ENCODE peak calls at places on chromosomes 7 and 10, in seven cellular contexts. G, P, I, A, X, Q and E are unnamed samples.

GRCh38 chr7:9083837-9084236 is 650.4 kb downstream of the NXPH1 start:
- DNase-seq in X (no peak), Q (no peak), G (no peak), A (no peak), I (no peak), P (no peak), E (no peak)

GRCh38 chr7:134997214-134997885 is 11.0 kb downstream of the AGBL3 start:
- DNase-seq in A (no peak), G (no peak), P (no peak), Q (no peak), I (no peak), X (no peak), E (no peak)

GRCh38 chr7:44224216-44224950 is 23.6 kb downstream of the YKT6 start:
- DNase-seq in I (no peak), A (no peak), X (peak; percentile 6), G (no peak), P (no peak), Q (no peak), E (no peak)

GRCh38 chr10:78972160-78972946 is 96.4 kb upstream of the ZMIZ1 start:
- DNase-seq in Q (no peak), G (peak; percentile 16), I (peak; percentile 73), X (peak; percentile 83), A (no peak), P (peak; percentile 83), E (no peak)

GRCh38 chr10:80535671-80536360 is 1.9 kb upstream of the SH2D4B start:
- DNase-seq in Q (peak; percentile 55), G (no peak), I (peak; percentile 75), A (peak; percentile 40), P (peak; percentile 44), X (peak; percentile 82), E (peak; percentile 49)

GRCh38 chr7:4882742-4883351 is 669 bp downstream of the RADIL start:
- DNase-seq in X (no peak), Q (no peak), G (no peak), I (no peak), P (no peak), A (no peak), E (no peak)

GRCh38 chr10:44314802-44315460 is 70.0 kb downstream of the CXCL12 start:
- DNase-seq in P (no peak), A (no peak), G (no peak), Q (no peak), I (no peak), X (no peak), E (no peak)

GRCh38 chr10:133419211-133419950 is 5.0 kb downstream of the SPRN start:
- DNase-seq in Q (no peak), I (no peak), X (peak; percentile 11), P (no peak), A (no peak), G (no peak), E (no peak)

GRCh38 chr10:59748834-59749233 is 4.4 kb downstream of the MRLN start:
- DNase-seq in A (no peak), G (no peak), X (no peak), Q (no peak), P (no peak), I (no peak), E (no peak)

GRCh38 chr7:99624487-99624886 is 7.7 kb downstream of the ZSCAN25 start:
- DNase-seq in Q (peak; percentile 48), X (no peak), P (no peak), I (no peak), G (no peak), A (no peak), E (no peak)

GRCh38 chr10:86661161-86662025 is 6.9 kb upstream of the LDB3 start:
- DNase-seq in I (no peak), X (peak; percentile 82), G (no peak), Q (no peak), A (no peak), P (peak; percentile 44), E (peak; percentile 12)

GRCh38 chr10:27744478-27745379 is 890 bp downstream of the MKX start:
- DNase-seq in Q (no peak), X (no peak), A (no peak), I (no peak), P (no peak), G (no peak), E (peak; percentile 64)

GRCh38 chr7:90931996-90932912 is 332.0 kb upstream of the FZD1 start:
- DNase-seq in P (peak; percentile 21), G (no peak), Q (no peak), I (no peak), A (no peak), X (no peak), E (no peak)

GRCh38 chr10:97399843-97400545 is 1.1 kb downstream of the RRP12 start:
- DNase-seq in G (peak; percentile 53), X (no peak), A (no peak), I (peak; percentile 89), P (peak; percentile 73), Q (no peak), E (no peak)

GRCh38 chr7:72540106-72540611 is 128.0 kb upstream of the CALN1 start:
- DNase-seq in I (no peak), P (no peak), X (no peak), A (no peak), Q (no peak), G (no peak), E (no peak)

GRCh38 chr7:102404005-102404861 is 8.1 kb downstream of the PRKRIP1 start:
- DNase-seq in P (peak; percentile 63), A (no peak), G (no peak), X (no peak), I (peak; percentile 87), Q (no peak), E (no peak)

GRCh38 chr10:118790058-118790457 is 35.3 kb upstream of the CACUL1 start:
- DNase-seq in A (no peak), X (no peak), P (no peak), I (no peak), G (no peak), Q (no peak), E (no peak)

GRCh38 chr10:94092848-94093247 is 99.1 kb downstream of the PLCE1 start:
- DNase-seq in P (peak; percentile 61), Q (no peak), I (no peak), A (no peak), X (no peak), G (no peak), E (no peak)

GRCh38 chr7:32583791-32584190 is 88.5 kb downstream of the AVL9 start:
- DNase-seq in Q (no peak), X (no peak), A (no peak), P (peak; percentile 96), G (peak; percentile 82), I (no peak), E (no peak)

GRCh38 chr10:80100861-80101695 is 22.6 kb downstream of the TMEM254 start:
- DNase-seq in X (no peak), A (no peak), P (no peak), Q (no peak), G (no peak), I (no peak), E (no peak)

GRCh38 chr7:107463139-107464078 is 6.4 kb upstream of the GPR22 start:
- DNase-seq in G (peak; percentile 18), Q (no peak), I (peak; percentile 87), X (peak; percentile 46), P (peak; percentile 88), A (no peak), E (peak; percentile 44)

GRCh38 chr7:151598045-151598444 is 78.3 kb upstream of the RHEB start:
- DNase-seq in P (peak; percentile 95), X (no peak), I (no peak), Q (no peak), A (no peak), G (peak; percentile 50), E (no peak)

GRCh38 chr7:27143022-27143949 is at the start of gene HOXA5:
- DNase-seq in X (no peak), Q (no peak), G (no peak), A (no peak), P (peak; percentile 27), I (peak; percentile 99), E (peak; percentile 83)

GRCh38 chr7:47520408-47520807 is 61.5 kb downstream of the TNS3 start:
- DNase-seq in A (no peak), G (no peak), P (peak; percentile 80), I (no peak), X (no peak), Q (no peak), E (no peak)

GRCh38 chr7:17462059-17462695 is 163.7 kb downstream of the AHR start:
- DNase-seq in I (no peak), P (no peak), G (no peak), Q (no peak), A (no peak), X (no peak), E (no peak)

GRCh38 chr10:31822616-31823318 is 105.9 kb downstream of the ARHGAP12 start:
- DNase-seq in A (no peak), P (no peak), X (no peak), G (no peak), Q (no peak), I (no peak), E (no peak)

GRCh38 chr10:3169738-3170137 is 2.8 kb downstream of the PITRM1 start:
- DNase-seq in Q (no peak), P (no peak), I (no peak), A (no peak), G (no peak), X (no peak), E (no peak)

GRCh38 chr10:131002031-131002861 is 309.3 kb downstream of the TCERG1L start:
- DNase-seq in Q (no peak), G (no peak), P (no peak), X (no peak), A (no peak), I (no peak), E (no peak)

GRCh38 chr10:78458983-78459638 is 425.4 kb downstream of the RPS24 start:
- DNase-seq in A (no peak), I (no peak), G (peak; percentile 74), X (no peak), Q (no peak), P (peak; percentile 66), E (no peak)

GRCh38 chr10:105950410-105950809 is 1214.1 kb downstream of the SORCS1 start:
- DNase-seq in I (peak; percentile 70), G (peak; percentile 9), Q (no peak), A (no peak), P (peak; percentile 77), X (no peak), E (no peak)

GRCh38 chr10:112584276-112584675 is 137.3 kb downstream of the VTI1A start:
- DNase-seq in I (no peak), G (no peak), P (no peak), A (no peak), X (no peak), Q (no peak), E (no peak)

GRCh38 chr7:32890010-32890552 is 1.5 kb downstream of the KBTBD2 start:
- DNase-seq in G (no peak), P (peak; percentile 78), X (no peak), Q (no peak), A (no peak), I (peak; percentile 59), E (no peak)